ENCODE peak calls at places on chromosome 11, in four cellular contexts. Q is heart left ventricle, F is kidney, K is transverse colon. Z is an unnamed sample.
A peak's percentile ranks its signal among the peaks of the same experiment; 100 is the strongest.

GRCh38 chr11:31943056-31943780 is 132.1 kb upstream of the PAX6 start:
- DNase-seq in K (no peak), F (no peak), Q (no peak), Z (peak; percentile 74)

GRCh38 chr11:44539971-44540370 is 25.5 kb upstream of the CD82 start:
- DNase-seq in Q (no peak), F (no peak), K (no peak), Z (no peak)

GRCh38 chr11:119056397-119056999 is 507 bp downstream of the HYOU1 start:
- DNase-seq in Q (peak; percentile 36), F (peak; percentile 88), K (peak; percentile 70), Z (no peak)

GRCh38 chr11:67795746-67796145 is 121.3 kb upstream of the ALDH3B2 start:
- DNase-seq in F (no peak), K (no peak), Q (no peak), Z (no peak)

GRCh38 chr11:8671651-8672062 is 10.8 kb downstream of the TRIM66 start:
- DNase-seq in Q (peak; percentile 39), F (no peak), K (no peak), Z (no peak)

GRCh38 chr11:7520981-7521487 is 7.2 kb downstream of the PPFIBP2 start:
- DNase-seq in Q (no peak), F (no peak), K (no peak), Z (no peak)

GRCh38 chr11:120908521-120909181 is 115.3 kb upstream of the TBCEL start:
- DNase-seq in Q (no peak), K (no peak), F (peak; percentile 47), Z (no peak)

GRCh38 chr11:20597137-20597923 is 2.1 kb upstream of the SLC6A5 start:
- DNase-seq in Q (no peak), K (no peak), F (no peak), Z (no peak)

GRCh38 chr11:72589802-72590761 is 84.1 kb downstream of the PDE2A start:
- DNase-seq in K (peak; percentile 53), Q (peak; percentile 55), F (peak; percentile 77), Z (no peak)

DNA sequence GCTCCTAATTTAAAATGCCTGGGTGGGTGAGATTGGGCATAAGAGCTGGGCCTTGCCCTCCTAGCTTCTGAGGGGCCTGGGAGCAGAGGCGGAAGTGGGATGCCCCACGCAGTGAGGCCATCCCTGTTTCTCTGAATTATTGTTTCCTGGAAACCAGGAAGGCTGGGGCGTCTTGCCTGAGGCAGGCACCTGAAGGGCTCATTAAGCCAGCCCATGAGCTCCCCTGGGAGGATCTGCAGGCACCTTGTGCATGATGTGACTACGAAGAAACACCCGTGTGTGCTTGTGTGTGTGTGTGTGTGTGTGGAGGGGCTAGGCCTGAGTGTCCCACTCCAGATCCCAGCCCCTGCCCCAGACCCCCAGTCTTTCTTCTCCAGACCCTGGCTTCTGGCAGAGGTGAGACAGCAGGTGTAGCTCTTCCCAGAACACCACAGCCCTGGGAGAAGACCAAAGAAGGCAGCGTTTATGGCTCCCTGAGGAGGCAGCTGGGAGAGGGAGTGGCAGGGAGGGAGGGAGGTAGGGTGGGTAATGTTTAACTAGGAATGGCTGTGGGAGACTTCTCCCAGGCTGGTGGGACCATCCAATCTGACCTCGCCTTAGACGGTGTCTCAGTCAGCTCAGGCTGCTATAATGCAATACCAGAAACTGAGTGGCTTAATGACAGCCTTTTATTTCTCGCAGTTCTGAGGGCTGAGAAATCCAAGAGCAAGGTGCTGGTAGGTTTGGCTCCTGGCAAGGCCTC is 2.1 kb upstream of the BATF2 start:
- DNase-seq in F (no peak), K (peak; percentile 81), Q (no peak), Z (no peak)
- H3K27ac ChIP-seq in F (peak overlapping the region; percentile 2), K (peak overlapping the region; percentile 89), Q (no peak overlapping the region), Z (no peak overlapping the region)

GRCh38 chr11:133948711-133949110 is 8.1 kb downstream of the IGSF9B start:
- DNase-seq in Q (no peak), K (no peak), F (no peak), Z (no peak)
- H3K27ac ChIP-seq in Q (peak overlapping the region; percentile 82), K (no peak overlapping the region), F (no peak overlapping the region), Z (peak overlapping the region; percentile 90)

GRCh38 chr11:57306941-57307598 is 17.7 kb downstream of the TNKS1BP1 start:
- DNase-seq in F (no peak), K (no peak), Q (no peak), Z (no peak)
- H3K27ac ChIP-seq in F (no peak overlapping the region), K (no peak overlapping the region), Q (no peak overlapping the region), Z (no peak overlapping the region)

DNA sequence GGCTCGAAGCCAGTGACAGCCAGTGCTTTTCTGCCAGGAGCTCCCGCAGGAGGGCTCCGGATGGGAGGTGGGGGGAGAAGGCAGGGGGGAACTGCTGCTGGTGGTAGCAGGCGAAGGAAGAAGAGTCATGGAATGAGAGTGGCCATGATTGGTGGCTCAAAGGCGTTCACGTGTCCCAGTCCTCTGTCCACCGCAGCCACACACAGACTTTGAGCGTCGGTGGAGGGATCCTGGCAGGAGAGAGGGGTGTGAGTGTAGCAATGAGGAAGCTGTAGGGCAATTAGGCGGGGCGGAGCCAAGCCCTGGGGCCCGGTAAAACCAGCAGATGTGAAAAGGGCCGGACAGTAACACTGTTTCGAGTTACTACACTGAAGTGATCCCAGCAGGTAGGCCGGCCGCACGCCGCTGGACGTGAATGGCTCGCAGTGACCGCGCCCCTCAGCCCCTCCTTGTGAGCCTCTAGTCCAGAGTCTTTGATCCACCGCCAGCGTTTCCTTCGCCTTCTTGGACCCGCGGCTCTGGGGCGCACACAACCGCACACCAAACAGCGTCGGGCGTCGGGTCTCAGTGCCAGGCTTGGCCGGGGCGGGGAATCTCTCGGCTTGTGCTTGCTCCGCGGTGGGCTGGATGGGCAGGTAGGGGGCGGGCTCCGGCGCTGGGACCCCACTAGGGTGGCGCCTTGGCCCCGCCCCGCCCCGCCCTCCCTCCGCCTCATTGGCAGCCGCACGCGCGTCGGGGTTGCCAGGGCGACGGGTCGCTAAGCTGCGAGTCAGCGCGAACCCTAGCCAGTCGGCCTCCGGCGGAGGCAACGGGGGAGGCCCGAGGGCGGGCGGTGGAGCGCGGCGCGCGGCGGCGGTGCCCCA is at the start of gene LRRC10B:
- DNase-seq in F (no peak), K (peak; percentile 85), Q (no peak), Z (no peak)
- H3K27ac ChIP-seq in F (no peak within 1 kb of the TSS), K (peak within 1 kb of the TSS; percentile 78), Q (peak within 1 kb of the TSS; percentile 63), Z (peak within 1 kb of the TSS; percentile 15)

DNA sequence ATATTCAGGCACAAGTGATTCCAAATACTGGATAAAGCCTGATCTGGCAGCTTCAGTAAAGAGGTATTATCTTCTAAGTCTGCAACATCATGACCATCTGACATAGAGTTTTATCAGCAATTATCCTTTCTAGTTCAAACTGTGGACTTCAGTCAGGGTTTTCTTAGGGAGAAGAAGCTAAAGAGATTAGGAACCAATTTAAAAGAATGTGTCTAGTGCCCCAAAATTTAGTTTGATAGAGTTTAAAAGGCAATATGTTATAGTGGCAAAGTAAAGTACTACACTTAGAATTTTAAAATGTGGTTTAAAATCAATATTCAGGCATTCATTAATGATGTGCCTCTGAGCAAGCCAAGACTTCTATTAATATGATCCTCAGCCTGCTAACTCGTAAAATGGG is 5.4 kb downstream of the PAK1 start:
- DNase-seq in Q (no peak), K (no peak), F (no peak), Z (no peak)
- H3K27ac ChIP-seq in Q (no peak overlapping the region), K (peak overlapping the region; percentile 51), F (no peak overlapping the region), Z (no peak overlapping the region)

GRCh38 chr11:128089962-128090361 is 497.4 kb downstream of the ETS1 start:
- DNase-seq in F (no peak), K (no peak), Q (no peak), Z (no peak)

GRCh38 chr11:128098840-128099239 is 488.5 kb downstream of the ETS1 start:
- DNase-seq in K (no peak), F (no peak), Q (no peak), Z (no peak)

GRCh38 chr11:128093689-128094088 is 493.7 kb downstream of the ETS1 start:
- DNase-seq in F (no peak), K (no peak), Q (no peak), Z (no peak)

DNA sequence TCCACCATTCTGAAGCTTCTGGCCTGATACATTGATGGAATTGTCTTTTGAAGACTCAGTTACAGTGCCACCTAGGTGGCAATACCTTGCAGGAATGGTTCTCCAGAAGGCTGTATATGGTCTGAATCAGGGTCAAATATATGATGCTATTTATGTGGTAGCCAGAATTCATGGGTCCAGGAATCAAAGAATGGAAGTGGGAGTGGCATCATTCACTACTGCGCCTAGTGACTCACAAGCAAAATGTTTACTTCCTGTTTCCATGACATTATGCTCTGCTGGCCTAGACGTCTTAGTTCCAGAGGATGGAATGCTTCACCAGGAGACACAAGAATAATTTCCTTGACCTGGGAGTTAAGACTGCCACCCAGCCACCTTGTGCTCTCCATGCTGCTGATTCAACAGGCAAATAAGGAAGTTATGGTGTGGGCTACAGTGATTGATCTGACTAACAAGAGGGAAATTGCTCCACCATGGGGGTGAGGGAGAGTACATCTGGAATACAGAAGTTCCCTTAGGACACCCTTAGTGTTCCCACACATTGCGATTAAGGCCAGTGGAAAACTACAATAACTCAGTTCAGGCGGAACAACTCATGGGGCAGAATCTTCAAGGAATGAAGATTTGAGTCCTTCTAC is 491.8 kb downstream of the ETS1 start:
- DNase-seq in K (no peak), F (no peak), Q (no peak), Z (no peak)
- H3K27ac ChIP-seq in K (no peak overlapping the region), F (no peak overlapping the region), Q (no peak overlapping the region), Z (no peak overlapping the region)

DNA sequence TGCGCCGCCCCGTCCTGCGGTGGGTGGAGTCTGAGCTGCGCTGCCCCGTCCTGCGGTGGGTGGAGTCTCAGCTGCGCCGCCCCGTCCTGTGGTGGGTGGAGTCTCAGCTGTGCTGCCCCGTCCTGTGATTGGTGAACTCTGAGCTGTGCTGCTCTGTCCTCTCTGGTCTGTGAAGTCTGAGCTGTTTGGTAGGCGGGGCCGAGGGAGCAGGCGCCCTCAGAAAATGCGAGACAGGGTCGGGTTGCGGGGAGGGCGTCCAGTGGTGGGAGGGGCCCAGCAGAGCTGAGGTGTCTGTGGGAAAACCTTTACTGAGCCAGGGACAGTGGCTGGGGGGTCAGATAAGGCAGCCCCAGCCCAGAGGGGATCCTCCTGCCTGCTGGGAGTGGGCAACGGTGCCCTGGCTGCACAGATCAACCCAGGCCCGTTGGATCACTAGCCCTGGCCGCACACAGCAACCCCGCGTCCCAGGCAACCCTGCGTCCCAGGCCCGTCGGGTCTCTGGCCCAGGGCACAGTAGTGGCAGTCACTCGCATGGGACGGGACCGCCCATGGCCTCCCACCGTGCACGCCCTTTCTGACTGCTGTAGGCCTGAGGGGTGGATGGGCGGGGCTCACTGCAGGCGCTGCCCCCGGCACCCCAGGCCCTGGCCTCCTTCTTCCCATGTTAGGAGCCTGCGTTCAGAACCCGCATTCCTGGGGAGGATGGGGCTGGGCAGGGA is 22.8 kb downstream of the BRSK2 start:
- DNase-seq in K (no peak), F (no peak), Q (no peak), Z (no peak)
- H3K27ac ChIP-seq in K (no peak overlapping the region), F (no peak overlapping the region), Q (no peak overlapping the region), Z (no peak overlapping the region)

DNA sequence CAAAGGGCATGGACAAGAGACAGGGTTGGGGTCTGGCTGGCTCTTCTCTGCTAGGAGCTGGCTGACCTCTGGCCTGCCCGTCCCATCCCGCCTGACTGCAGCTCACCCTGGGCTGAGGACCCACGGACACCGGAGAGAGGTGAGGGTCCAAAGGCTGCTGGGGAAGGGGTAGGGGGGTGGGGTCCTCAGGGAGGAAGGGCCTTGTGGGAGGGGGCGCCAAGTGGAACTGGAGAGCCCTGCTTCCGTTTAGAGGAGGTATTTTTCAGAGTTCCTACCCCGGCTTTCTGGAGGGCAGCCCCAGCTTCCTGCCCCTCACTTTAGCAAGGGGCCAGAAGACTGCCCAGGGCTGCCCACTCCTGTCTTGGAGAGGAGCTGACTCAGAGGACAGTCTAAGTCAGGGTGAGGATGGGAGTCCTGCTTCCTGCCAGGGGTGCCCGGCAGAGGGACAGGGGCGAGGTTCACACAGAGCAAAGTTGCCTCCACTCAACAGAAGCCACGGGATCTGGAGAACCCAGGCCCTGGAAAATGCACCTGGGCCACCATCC is 7.1 kb downstream of the LARGE2 start:
- DNase-seq in Q (no peak), F (no peak), K (no peak), Z (no peak)
- H3K27ac ChIP-seq in Q (no peak overlapping the region), F (no peak overlapping the region), K (no peak overlapping the region), Z (no peak overlapping the region)

Z was measured in esophagus muscularis mucosa.